ENCODE peak calls at places on chromosomes 5 and 9, in ten cellular contexts. N, P, Z, Q, L, F, J, Y, X and V are unnamed samples.

GRCh38 chr9:29214162-29214520 is 1640.9 kb upstream of the C9orf72 start:
- DNase-seq in Y (peak; percentile 66), Z (peak; percentile 1), Q (peak; percentile 64), X (no peak), J (peak; percentile 81), F (peak; percentile 68), L (no peak), P (no peak), N (no peak), V (no peak)

GRCh38 chr9:73916016-73916673 is 581.0 kb upstream of the RORB start:
- DNase-seq in X (no peak), L (no peak), Y (peak; percentile 19), Q (no peak), F (no peak), Z (peak; percentile 8), J (peak; percentile 1), N (no peak), P (no peak), V (peak; percentile 2)

GRCh38 chr9:112271466-112272098 is 61.8 kb downstream of the PTBP3 start:
- DNase-seq in Q (no peak), Y (peak; percentile 46), J (no peak), L (no peak), P (no peak), Z (no peak), X (no peak), F (peak; percentile 83), N (no peak), V (no peak)

GRCh38 chr5:148687871-148688270 is 33.5 kb upstream of the HTR4 start:
- DNase-seq in P (no peak), Q (no peak), Z (no peak), N (no peak), F (no peak), J (no peak), Y (no peak), X (no peak), L (no peak), V (no peak)

GRCh38 chr9:136138566-136138965 is 19.9 kb upstream of the TMEM250 start:
- DNase-seq in P (peak; percentile 63), J (peak; percentile 69), Q (peak; percentile 63), N (no peak), Y (peak; percentile 69), X (no peak), L (no peak), Z (peak; percentile 20), F (peak; percentile 58), V (peak; percentile 61)

GRCh38 chr5:113510836-113511451 is 2.5 kb upstream of the YTHDC2 start:
- DNase-seq in P (peak; percentile 39), Z (peak; percentile 74), Q (no peak), L (no peak), X (no peak), J (peak; percentile 27), F (peak; percentile 72), Y (peak; percentile 47), N (no peak), V (no peak)

GRCh38 chr9:30773427-30773826 is 1611.0 kb upstream of the ACO1 start:
- DNase-seq in Q (no peak), Y (no peak), P (no peak), X (peak; percentile 40), J (no peak), L (no peak), F (no peak), Z (no peak), N (peak; percentile 34), V (no peak)

GRCh38 chr5:172488221-172488620 is 33.9 kb upstream of the SH3PXD2B start:
- DNase-seq in F (no peak), Z (peak; percentile 33), J (no peak), P (no peak), X (no peak), N (no peak), L (no peak), Q (no peak), Y (no peak), V (no peak)

GRCh38 chr5:126464959-126465358 is 41.8 kb downstream of the GRAMD2B start:
- DNase-seq in Z (no peak), Q (no peak), P (no peak), Y (no peak), X (peak; percentile 64), N (no peak), L (no peak), J (no peak), F (no peak), V (peak; percentile 64)

GRCh38 chr9:83920469-83920941 is 727 bp downstream of the KIF27 start:
- DNase-seq in J (peak; percentile 11), F (peak; percentile 53), Y (no peak), P (no peak), L (no peak), Z (peak; percentile 50), N (no peak), Q (no peak), X (no peak), V (peak; percentile 70)

GRCh38 chr5:95284512-95285405 is at the start of gene MCTP1:
- DNase-seq in J (peak; percentile 60), P (no peak), Q (peak; percentile 24), L (no peak), X (peak; percentile 50), F (peak; percentile 5), Z (peak; percentile 10), N (peak; percentile 70), Y (peak; percentile 21), V (no peak)

GRCh38 chr9:101727621-101728524 is 10.6 kb downstream of the GRIN3A start:
- DNase-seq in P (no peak), Q (no peak), Y (peak; percentile 44), X (no peak), Z (peak; percentile 12), L (no peak), J (peak; percentile 54), F (peak; percentile 34), N (no peak), V (peak; percentile 41)

GRCh38 chr9:79613145-79613544 is 41.4 kb downstream of the TLE4 start:
- DNase-seq in Z (no peak), N (no peak), P (no peak), Q (no peak), X (no peak), L (no peak), Y (no peak), F (no peak), J (no peak), V (no peak)

GRCh38 chr9:116337015-116337414 is 183.4 kb downstream of the PAPPA start:
- DNase-seq in F (peak; percentile 10), Z (peak; percentile 62), P (no peak), N (no peak), X (no peak), Q (no peak), Y (no peak), L (no peak), J (no peak), V (no peak)

GRCh38 chr9:129486496-129487306 is 134.2 kb downstream of the C9orf50 start:
- DNase-seq in L (peak; percentile 81), F (no peak), Z (peak; percentile 76), N (peak; percentile 76), Q (no peak), P (no peak), Y (peak; percentile 82), J (peak; percentile 62), X (no peak), V (no peak)
- TF ChIP-seq CTCF in L (no peak), F (no peak), Z (no peak), N (no peak), Q (no peak), P (no peak), Y (no peak), J (peak; percentile 9), X (no peak), V (no peak)

GRCh38 chr5:76690704-76691469 is 25.0 kb upstream of the F2R start:
- DNase-seq in F (peak; percentile 53), P (no peak), N (no peak), X (no peak), Q (no peak), J (no peak), L (no peak), Y (peak; percentile 27), Z (no peak), V (no peak)

GRCh38 chr5:76689321-76690026 is 26.5 kb upstream of the F2R start:
- DNase-seq in Q (no peak), Z (peak; percentile 91), P (peak; percentile 22), N (no peak), Y (peak; percentile 6), J (no peak), F (peak; percentile 77), X (no peak), L (no peak), V (no peak)

GRCh38 chr5:76690027-76690679 is 25.8 kb upstream of the F2R start:
- DNase-seq in L (no peak), Y (no peak), Z (no peak), F (no peak), P (no peak), J (no peak), Q (no peak), X (no peak), N (no peak), V (no peak)

GRCh38 chr5:76691470-76692273 is 24.3 kb upstream of the F2R start:
- DNase-seq in Y (peak; percentile 12), J (no peak), Z (peak; percentile 71), F (no peak), Q (no peak), X (no peak), L (no peak), P (no peak), N (no peak), V (no peak)

DNA sequence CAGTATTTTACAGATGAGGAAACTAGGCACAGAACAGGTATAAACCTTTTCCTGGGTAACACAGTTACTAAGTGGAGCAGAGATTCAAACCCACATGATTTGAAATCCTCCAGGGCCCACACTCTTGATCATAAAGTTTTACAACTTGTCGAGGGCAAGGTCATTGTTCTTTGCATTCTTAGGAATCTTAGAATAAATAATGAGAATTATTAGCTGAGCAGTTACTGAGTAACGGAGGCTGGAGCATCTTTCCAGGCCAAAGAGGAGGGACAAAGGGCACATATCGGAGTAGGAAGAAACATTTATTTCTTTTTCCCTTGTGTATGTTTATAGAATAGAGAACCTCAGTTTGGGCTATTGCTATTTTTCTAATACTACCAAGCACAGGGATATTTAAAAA is 27.1 kb upstream of the F2R start:
- DNase-seq in Y (no peak), X (no peak), Q (no peak), Z (no peak), F (peak; percentile 61), P (no peak), N (no peak), L (no peak), J (no peak), V (peak; percentile 48)
- H3K4me1 ChIP-seq in Y (peaks cover 31% of the 10 kb centered on the region), X (peaks cover 23% of the 10 kb centered on the region), Q (no peaks in the 10 kb centered on the region), Z (peaks cover 14% of the 10 kb centered on the region), F (peaks cover 39% of the 10 kb centered on the region), P (peaks cover 38% of the 10 kb centered on the region), N (peaks cover 8% of the 10 kb centered on the region), L (peaks cover 15% of the 10 kb centered on the region), J (peaks cover 56% of the 10 kb centered on the region), V (peaks cover 27% of the 10 kb centered on the region)

GRCh38 chr5:90135979-90136378 is 273.6 kb downstream of the CETN3 start:
- DNase-seq in N (no peak), L (no peak), Y (peak; percentile 16), J (no peak), Z (no peak), F (peak; percentile 38), X (peak; percentile 55), P (no peak), Q (peak; percentile 64), V (peak; percentile 39)
- TF ChIP-seq CTCF in N (no peak), L (no peak), Y (no peak), J (no peak), Z (no peak), F (peak; percentile 61), X (peak; percentile 18), P (peak; percentile 13), Q (peak; percentile 77), V (peak; percentile 33)

DNA sequence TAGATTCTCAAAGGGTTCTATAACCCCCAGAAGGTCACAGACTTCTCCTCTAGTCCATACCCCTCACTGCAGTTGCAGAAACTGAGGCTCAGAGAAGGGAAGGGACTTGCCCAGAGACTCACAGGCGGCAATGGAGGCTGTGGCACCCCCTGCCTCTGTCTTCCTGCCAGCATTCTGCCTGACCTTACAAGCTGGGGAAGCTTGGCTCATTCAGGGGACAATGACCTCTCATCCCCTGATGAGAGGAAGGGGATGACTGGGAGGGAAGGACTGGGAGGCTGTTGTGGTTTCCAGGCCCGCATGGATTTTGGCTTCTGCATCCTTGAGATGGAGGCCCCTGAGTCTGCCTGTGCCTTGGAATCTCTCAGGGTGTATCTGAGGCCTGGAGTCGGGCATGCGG is 897 bp downstream of the NDST1 start:
- DNase-seq in L (no peak), Q (no peak), X (no peak), Z (no peak), P (no peak), F (no peak), J (no peak), Y (no peak), N (no peak), V (no peak)
- H3K4me1 ChIP-seq in L (peaks cover 94% of the 10 kb centered on the region), Q (peaks cover 27% of the 10 kb centered on the region), X (peaks cover 89% of the 10 kb centered on the region), Z (peaks cover 46% of the 10 kb centered on the region), P (peaks cover 29% of the 10 kb centered on the region), F (peaks cover 27% of the 10 kb centered on the region), J (peaks cover 12% of the 10 kb centered on the region), Y (peaks cover 80% of the 10 kb centered on the region), N (peaks cover 88% of the 10 kb centered on the region), V (peaks cover 61% of the 10 kb centered on the region)